ENCODE peak calls at places on chromosomes 16 and 17, in eight cellular contexts. E, I, W, Z, V, A, X and S are unnamed samples.

GRCh38 chr16:2663553-2664521 is 18.5 kb upstream of the KCTD5 start:
- DNase-seq in E (no peak), I (no peak), W (no peak), Z (peak; percentile 55), V (no peak), A (no peak), X (peak; percentile 67), S (peak; percentile 49)

GRCh38 chr17:11608396-11608795 is 10.1 kb downstream of the DNAH9 start:
- DNase-seq in E (peak; percentile 38), I (peak; percentile 22), W (peak; percentile 30), Z (no peak), V (peak; percentile 49), A (peak; percentile 6), X (peak; percentile 64), S (peak; percentile 80)

GRCh38 chr16:53091508-53092211 is 36.9 kb downstream of the CHD9 start:
- DNase-seq in E (peak; percentile 83), I (peak; percentile 23), W (peak; percentile 27), Z (no peak), V (no peak), A (peak; percentile 57), X (peak; percentile 60), S (peak; percentile 55)

GRCh38 chr17:48640858-48641180 is 14.7 kb upstream of the HOXB9 start:
- DNase-seq in E (no peak), I (no peak), W (no peak), Z (no peak), V (no peak), A (no peak), X (no peak), S (no peak)

GRCh38 chr17:55699178-55699865 is 23.3 kb downstream of the TMEM100 start:
- DNase-seq in E (peak; percentile 46), I (no peak), W (no peak), Z (no peak), V (no peak), A (no peak), X (no peak), S (no peak)

GRCh38 chr17:67035131-67036083 is 8.9 kb upstream of the CACNG1 start:
- DNase-seq in E (no peak), I (no peak), W (no peak), Z (no peak), V (no peak), A (no peak), X (no peak), S (no peak)

GRCh38 chr17:82452162-82452561 is 1.6 kb upstream of the CYBC1 start:
- DNase-seq in E (no peak), I (no peak), W (no peak), Z (no peak), V (no peak), A (no peak), X (no peak), S (no peak)

GRCh38 chr16:85316321-85316919 is 204.1 kb upstream of the CIBAR2 start:
- DNase-seq in E (peak; percentile 60), I (peak; percentile 80), W (peak; percentile 76), Z (no peak), V (peak; percentile 88), A (no peak), X (peak; percentile 74), S (peak; percentile 67)

GRCh38 chr17:2722611-2723010 is 11.0 kb upstream of the CLUH start:
- DNase-seq in E (no peak), I (no peak), W (no peak), Z (no peak), V (no peak), A (no peak), X (no peak), S (no peak)

GRCh38 chr16:27374794-27375499 is 27.0 kb upstream of the IL21R start:
- DNase-seq in E (peak; percentile 77), I (peak; percentile 70), W (peak; percentile 33), Z (peak; percentile 73), V (no peak), A (peak; percentile 91), X (peak; percentile 68), S (peak; percentile 60)

GRCh38 chr17:82663381-82664275 is 15.4 kb upstream of the WDR45B start:
- DNase-seq in E (peak; percentile 14), I (no peak), W (no peak), Z (no peak), V (no peak), A (no peak), X (no peak), S (no peak)

GRCh38 chr16:57871457-57871856 is 69.2 kb upstream of the KIFC3 start:
- DNase-seq in E (no peak), I (no peak), W (no peak), Z (peak; percentile 76), V (no peak), A (no peak), X (no peak), S (no peak)

GRCh38 chr16:86569843-86570447 is 3.3 kb downstream of the FOXC2 start:
- DNase-seq in E (no peak), I (no peak), W (no peak), Z (no peak), V (no peak), A (no peak), X (no peak), S (no peak)

DNA sequence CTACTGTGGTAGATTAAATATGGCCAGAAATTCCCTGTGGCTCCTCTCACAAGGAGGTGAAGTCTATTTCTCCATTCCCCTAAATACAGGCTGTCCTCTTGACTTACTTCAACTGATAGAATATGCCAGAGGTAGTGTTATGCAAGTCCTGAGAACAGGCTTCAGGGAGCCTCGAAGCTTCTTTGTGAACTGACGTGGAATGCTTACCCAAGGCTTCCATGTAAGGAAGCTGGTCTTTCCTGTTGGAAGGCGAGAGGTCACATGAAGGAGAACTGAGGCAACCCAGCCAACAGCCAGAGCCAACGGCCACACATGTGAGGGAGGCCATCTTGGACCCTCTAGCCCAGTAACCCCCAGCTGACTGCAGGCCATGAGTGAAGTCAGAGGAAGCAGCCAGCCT is 267.9 kb downstream of the MRTFB start:
- DNase-seq in E (no peak), I (no peak), W (no peak), Z (no peak), V (no peak), A (no peak), X (no peak), S (no peak)
- TF ChIP-seq CTCF in E (no peak), I (no peak), W (no peak), Z (no peak), V (no peak), A (no peak), X (no peak), S (no peak)

DNA sequence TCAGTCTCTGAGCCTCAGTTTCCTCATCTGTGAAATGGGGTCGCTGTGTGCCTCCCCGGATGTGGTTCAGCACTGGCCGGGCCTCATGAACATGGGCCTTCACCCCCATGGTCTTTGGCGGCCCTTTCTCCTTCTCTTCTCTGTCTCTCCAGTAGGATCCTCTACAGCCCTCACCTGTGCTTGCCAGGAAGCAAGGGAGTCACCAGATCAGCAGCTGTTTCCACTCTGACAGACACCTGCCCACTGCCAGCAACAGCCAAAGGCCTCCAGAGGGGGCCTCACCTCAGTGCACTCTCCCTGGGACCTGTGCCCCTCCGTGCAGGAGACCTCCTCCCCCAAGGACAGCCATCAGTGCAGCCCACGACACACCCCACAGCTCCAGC is 89.4 kb downstream of the C16orf78 start:
- DNase-seq in E (no peak), I (no peak), W (peak; percentile 17), Z (no peak), V (no peak), A (no peak), X (peak; percentile 51), S (peak; percentile 13)
- H3K27ac ChIP-seq in E (no peak overlapping the region), I (no peak overlapping the region), W (no peak overlapping the region), Z (no peak overlapping the region), V (no peak overlapping the region), A (no peak overlapping the region), X (no peak overlapping the region), S (no peak overlapping the region)

GRCh38 chr16:49011807-49012345 is 269.8 kb downstream of the CBLN1 start:
- DNase-seq in E (no peak), I (no peak), W (no peak), Z (no peak), V (no peak), A (no peak), X (no peak), S (no peak)

GRCh38 chr16:49010879-49011278 is 270.8 kb downstream of the CBLN1 start:
- DNase-seq in E (no peak), I (no peak), W (no peak), Z (no peak), V (no peak), A (no peak), X (no peak), S (no peak)

GRCh38 chr16:49010396-49010795 is 271.2 kb downstream of the CBLN1 start:
- DNase-seq in E (no peak), I (no peak), W (no peak), Z (no peak), V (no peak), A (no peak), X (no peak), S (no peak)

GRCh38 chr16:49012961-49013726 is 268.5 kb downstream of the CBLN1 start:
- DNase-seq in E (peak; percentile 83), I (no peak), W (no peak), Z (no peak), V (peak; percentile 24), A (no peak), X (no peak), S (no peak)

GRCh38 chr16:49009204-49009603 is 272.4 kb downstream of the CBLN1 start:
- DNase-seq in E (no peak), I (no peak), W (no peak), Z (no peak), V (no peak), A (no peak), X (no peak), S (no peak)
- TF ChIP-seq CTCF in E (no peak), I (no peak), W (no peak), Z (no peak), V (no peak), A (no peak), X (no peak), S (no peak)

GRCh38 chr17:50938821-50939541 is 72.8 kb upstream of the TOB1 start:
- DNase-seq in E (no peak), I (no peak), W (no peak), Z (no peak), V (peak; percentile 16), A (no peak), X (no peak), S (no peak)
- H3K27ac ChIP-seq in E (no peak overlapping the region), I (no peak overlapping the region), W (peak overlapping the region; percentile 73), Z (no peak overlapping the region), V (no peak overlapping the region), A (no peak overlapping the region), X (no peak overlapping the region), S (no peak overlapping the region)

GRCh38 chr17:27532269-27533067 is 76.2 kb downstream of the KSR1 start:
- DNase-seq in E (peak; percentile 36), I (no peak), W (peak; percentile 45), Z (no peak), V (peak; percentile 66), A (peak; percentile 96), X (peak; percentile 70), S (no peak)
- TF ChIP-seq CTCF in E (no peak), I (no peak), W (no peak), Z (no peak), V (no peak), A (no peak), X (no peak), S (no peak)